ENCODE peak calls at places on chromosomes 4 and X, in seven cellular contexts. One of them, this sample, is unnamed.
A peak's percentile ranks its signal among the peaks of the same experiment; 100 is the strongest.

GRCh38 chr4:6342530-6343293 is 73.1 kb downstream of the WFS1 start:
- DNase-seq in activated T-cell treated with anti-CD3 and anti-CD28 coated beads, Interleukin-2, amount 50 U/mL, for 72 hours: no peak
- DNase-seq in hypothalamus: peak; percentile 42
- DNase-seq in epithelial cell of proximal tubule: no peak
- DNase-seq in epithelial cell of esophagus: no peak
- DNase-seq in NCI-H345: peak; percentile 64
- DNase-seq in CD8-positive, alpha-beta T cell: no peak
- DNase-seq in this sample: no peak

GRCh38 chrX:20514358-20514757 is 247.6 kb upstream of the RPS6KA3 start:
- DNase-seq in activated T-cell treated with anti-CD3 and anti-CD28 coated beads, Interleukin-2, amount 50 U/mL, for 72 hours: no peak
- DNase-seq in hypothalamus: no peak
- DNase-seq in epithelial cell of proximal tubule: peak; percentile 63
- DNase-seq in epithelial cell of esophagus: peak; percentile 69
- DNase-seq in NCI-H345: no peak
- DNase-seq in CD8-positive, alpha-beta T cell: no peak
- DNase-seq in this sample: no peak

GRCh38 chr4:90000995-90001394 is 106.3 kb downstream of the MMRN1 start:
- DNase-seq in activated T-cell treated with anti-CD3 and anti-CD28 coated beads, Interleukin-2, amount 50 U/mL, for 72 hours: no peak
- DNase-seq in hypothalamus: no peak
- DNase-seq in epithelial cell of proximal tubule: no peak
- DNase-seq in epithelial cell of esophagus: no peak
- DNase-seq in NCI-H345: no peak
- DNase-seq in CD8-positive, alpha-beta T cell: no peak
- DNase-seq in this sample: no peak

GRCh38 chr4:152540293-152540674 is 4.4 kb upstream of the FBXW7 start:
- DNase-seq in activated T-cell treated with anti-CD3 and anti-CD28 coated beads, Interleukin-2, amount 50 U/mL, for 72 hours: no peak
- DNase-seq in hypothalamus: no peak
- DNase-seq in epithelial cell of proximal tubule: no peak
- DNase-seq in epithelial cell of esophagus: no peak
- DNase-seq in NCI-H345: no peak
- DNase-seq in CD8-positive, alpha-beta T cell: no peak
- DNase-seq in this sample: no peak

GRCh38 chr4:55925235-55925634 is 23.5 kb upstream of the CEP135 start:
- DNase-seq in activated T-cell treated with anti-CD3 and anti-CD28 coated beads, Interleukin-2, amount 50 U/mL, for 72 hours: no peak
- DNase-seq in hypothalamus: no peak
- DNase-seq in epithelial cell of proximal tubule: no peak
- DNase-seq in epithelial cell of esophagus: no peak
- DNase-seq in NCI-H345: no peak
- DNase-seq in CD8-positive, alpha-beta T cell: no peak
- DNase-seq in this sample: no peak

GRCh38 chr4:113673450-113673849 is 88.1 kb downstream of the CAMK2D start:
- DNase-seq in activated T-cell treated with anti-CD3 and anti-CD28 coated beads, Interleukin-2, amount 50 U/mL, for 72 hours: peak; percentile 48
- DNase-seq in hypothalamus: peak; percentile 0
- DNase-seq in epithelial cell of proximal tubule: peak; percentile 13
- DNase-seq in epithelial cell of esophagus: peak; percentile 85
- DNase-seq in NCI-H345: peak; percentile 4
- DNase-seq in CD8-positive, alpha-beta T cell: peak; percentile 26
- DNase-seq in this sample: peak; percentile 24

GRCh38 chr4:39576268-39576667 is 49.0 kb upstream of the UGDH start:
- DNase-seq in activated T-cell treated with anti-CD3 and anti-CD28 coated beads, Interleukin-2, amount 50 U/mL, for 72 hours: peak; percentile 5
- DNase-seq in hypothalamus: no peak
- DNase-seq in epithelial cell of proximal tubule: no peak
- DNase-seq in epithelial cell of esophagus: no peak
- DNase-seq in NCI-H345: no peak
- DNase-seq in CD8-positive, alpha-beta T cell: no peak
- DNase-seq in this sample: no peak

GRCh38 chr4:6391852-6392188 is 80.6 kb downstream of the PPP2R2C start:
- DNase-seq in activated T-cell treated with anti-CD3 and anti-CD28 coated beads, Interleukin-2, amount 50 U/mL, for 72 hours: no peak
- DNase-seq in hypothalamus: no peak
- DNase-seq in epithelial cell of proximal tubule: no peak
- DNase-seq in epithelial cell of esophagus: peak; percentile 58
- DNase-seq in NCI-H345: no peak
- DNase-seq in CD8-positive, alpha-beta T cell: no peak
- DNase-seq in this sample: no peak

GRCh38 chrX:96929036-96929435 is 45.3 kb downstream of the RPA4 start:
- DNase-seq in activated T-cell treated with anti-CD3 and anti-CD28 coated beads, Interleukin-2, amount 50 U/mL, for 72 hours: no peak
- DNase-seq in hypothalamus: no peak
- DNase-seq in epithelial cell of proximal tubule: no peak
- DNase-seq in epithelial cell of esophagus: peak; percentile 64
- DNase-seq in NCI-H345: no peak
- DNase-seq in CD8-positive, alpha-beta T cell: no peak
- DNase-seq in this sample: no peak

GRCh38 chrX:120367390-120368100 is 5.7 kb downstream of the ATP1B4 start:
- DNase-seq in activated T-cell treated with anti-CD3 and anti-CD28 coated beads, Interleukin-2, amount 50 U/mL, for 72 hours: no peak
- DNase-seq in hypothalamus: no peak
- DNase-seq in epithelial cell of proximal tubule: no peak
- DNase-seq in epithelial cell of esophagus: no peak
- DNase-seq in NCI-H345: no peak
- DNase-seq in CD8-positive, alpha-beta T cell: no peak
- DNase-seq in this sample: no peak

GRCh38 chrX:46597774-46598173 is 24.2 kb downstream of the CHST7 start:
- DNase-seq in activated T-cell treated with anti-CD3 and anti-CD28 coated beads, Interleukin-2, amount 50 U/mL, for 72 hours: no peak
- DNase-seq in hypothalamus: no peak
- DNase-seq in epithelial cell of proximal tubule: no peak
- DNase-seq in epithelial cell of esophagus: no peak
- DNase-seq in NCI-H345: no peak
- DNase-seq in CD8-positive, alpha-beta T cell: no peak
- DNase-seq in this sample: no peak

GRCh38 chrX:20267924-20268701 is 1.4 kb upstream of the RPS6KA3 start:
- DNase-seq in activated T-cell treated with anti-CD3 and anti-CD28 coated beads, Interleukin-2, amount 50 U/mL, for 72 hours: peak; percentile 8
- DNase-seq in hypothalamus: peak; percentile 31
- DNase-seq in epithelial cell of proximal tubule: no peak
- DNase-seq in epithelial cell of esophagus: no peak
- DNase-seq in NCI-H345: no peak
- DNase-seq in CD8-positive, alpha-beta T cell: peak; percentile 20
- DNase-seq in this sample: peak; percentile 50

GRCh38 chr4:101367201-101367600 is 19.9 kb upstream of the PPP3CA start:
- DNase-seq in activated T-cell treated with anti-CD3 and anti-CD28 coated beads, Interleukin-2, amount 50 U/mL, for 72 hours: no peak
- DNase-seq in hypothalamus: no peak
- DNase-seq in epithelial cell of proximal tubule: peak; percentile 78
- DNase-seq in epithelial cell of esophagus: peak; percentile 90
- DNase-seq in NCI-H345: no peak
- DNase-seq in CD8-positive, alpha-beta T cell: no peak
- DNase-seq in this sample: no peak

GRCh38 chr4:55318135-55318534 is 27.9 kb upstream of the SRD5A3 start:
- DNase-seq in activated T-cell treated with anti-CD3 and anti-CD28 coated beads, Interleukin-2, amount 50 U/mL, for 72 hours: no peak
- DNase-seq in hypothalamus: no peak
- DNase-seq in epithelial cell of proximal tubule: no peak
- DNase-seq in epithelial cell of esophagus: peak; percentile 32
- DNase-seq in NCI-H345: no peak
- DNase-seq in CD8-positive, alpha-beta T cell: no peak
- DNase-seq in this sample: no peak

GRCh38 chr4:41281038-41281634 is 24.4 kb downstream of the UCHL1 start:
- DNase-seq in activated T-cell treated with anti-CD3 and anti-CD28 coated beads, Interleukin-2, amount 50 U/mL, for 72 hours: peak; percentile 55
- DNase-seq in hypothalamus: peak; percentile 2
- DNase-seq in epithelial cell of proximal tubule: peak; percentile 43
- DNase-seq in epithelial cell of esophagus: peak; percentile 80
- DNase-seq in NCI-H345: peak; percentile 72
- DNase-seq in CD8-positive, alpha-beta T cell: no peak
- DNase-seq in this sample: no peak

GRCh38 chrX:49260221-49260985 is 4.1 kb downstream of the FOXP3 start:
- DNase-seq in activated T-cell treated with anti-CD3 and anti-CD28 coated beads, Interleukin-2, amount 50 U/mL, for 72 hours: no peak
- DNase-seq in hypothalamus: no peak
- DNase-seq in epithelial cell of proximal tubule: no peak
- DNase-seq in epithelial cell of esophagus: no peak
- DNase-seq in NCI-H345: no peak
- DNase-seq in CD8-positive, alpha-beta T cell: no peak
- DNase-seq in this sample: no peak

GRCh38 chrX:111169141-111169540 is 73.2 kb downstream of the PAK3 start:
- DNase-seq in activated T-cell treated with anti-CD3 and anti-CD28 coated beads, Interleukin-2, amount 50 U/mL, for 72 hours: no peak
- DNase-seq in hypothalamus: no peak
- DNase-seq in epithelial cell of proximal tubule: no peak
- DNase-seq in epithelial cell of esophagus: peak; percentile 48
- DNase-seq in NCI-H345: no peak
- DNase-seq in CD8-positive, alpha-beta T cell: no peak
- DNase-seq in this sample: no peak

GRCh38 chr4:120850048-120850599 is 72.4 kb downstream of the PRDM5 start:
- DNase-seq in activated T-cell treated with anti-CD3 and anti-CD28 coated beads, Interleukin-2, amount 50 U/mL, for 72 hours: no peak
- DNase-seq in hypothalamus: no peak
- DNase-seq in epithelial cell of proximal tubule: no peak
- DNase-seq in epithelial cell of esophagus: no peak
- DNase-seq in NCI-H345: no peak
- DNase-seq in CD8-positive, alpha-beta T cell: no peak
- DNase-seq in this sample: no peak

GRCh38 chrX:124085063-124085462 is 123.6 kb downstream of the STAG2 start:
- DNase-seq in activated T-cell treated with anti-CD3 and anti-CD28 coated beads, Interleukin-2, amount 50 U/mL, for 72 hours: no peak
- DNase-seq in hypothalamus: no peak
- DNase-seq in epithelial cell of proximal tubule: no peak
- DNase-seq in epithelial cell of esophagus: no peak
- DNase-seq in NCI-H345: no peak
- DNase-seq in CD8-positive, alpha-beta T cell: no peak
- DNase-seq in this sample: no peak

GRCh38 chr4:38150021-38150671 is 189.9 kb downstream of the PTTG2 start:
- DNase-seq in activated T-cell treated with anti-CD3 and anti-CD28 coated beads, Interleukin-2, amount 50 U/mL, for 72 hours: no peak
- DNase-seq in hypothalamus: no peak
- DNase-seq in epithelial cell of proximal tubule: no peak
- DNase-seq in epithelial cell of esophagus: no peak
- DNase-seq in NCI-H345: no peak
- DNase-seq in CD8-positive, alpha-beta T cell: no peak
- DNase-seq in this sample: no peak

GRCh38 chrX:6989858-6990257 is 157.7 kb upstream of the STS start:
- DNase-seq in activated T-cell treated with anti-CD3 and anti-CD28 coated beads, Interleukin-2, amount 50 U/mL, for 72 hours: no peak
- DNase-seq in hypothalamus: no peak
- DNase-seq in epithelial cell of proximal tubule: no peak
- DNase-seq in epithelial cell of esophagus: peak; percentile 0
- DNase-seq in NCI-H345: no peak
- DNase-seq in CD8-positive, alpha-beta T cell: no peak
- DNase-seq in this sample: peak; percentile 7

GRCh38 chrX:34893741-34894140 is 48.9 kb upstream of the FAM47B start:
- DNase-seq in activated T-cell treated with anti-CD3 and anti-CD28 coated beads, Interleukin-2, amount 50 U/mL, for 72 hours: no peak
- DNase-seq in hypothalamus: no peak
- DNase-seq in epithelial cell of proximal tubule: no peak
- DNase-seq in epithelial cell of esophagus: peak; percentile 15
- DNase-seq in NCI-H345: no peak
- DNase-seq in CD8-positive, alpha-beta T cell: no peak
- DNase-seq in this sample: no peak

GRCh38 chrX:17039826-17040225 is 93.4 kb downstream of the REPS2 start:
- DNase-seq in activated T-cell treated with anti-CD3 and anti-CD28 coated beads, Interleukin-2, amount 50 U/mL, for 72 hours: no peak
- DNase-seq in hypothalamus: no peak
- DNase-seq in epithelial cell of proximal tubule: no peak
- DNase-seq in epithelial cell of esophagus: no peak
- DNase-seq in NCI-H345: no peak
- DNase-seq in CD8-positive, alpha-beta T cell: no peak
- DNase-seq in this sample: no peak

GRCh38 chr4:54498661-54499111 is 159.1 kb upstream of the KIT start:
- DNase-seq in activated T-cell treated with anti-CD3 and anti-CD28 coated beads, Interleukin-2, amount 50 U/mL, for 72 hours: no peak
- DNase-seq in hypothalamus: no peak
- DNase-seq in epithelial cell of proximal tubule: peak; percentile 39
- DNase-seq in epithelial cell of esophagus: peak; percentile 89
- DNase-seq in NCI-H345: no peak
- DNase-seq in CD8-positive, alpha-beta T cell: no peak
- DNase-seq in this sample: no peak

GRCh38 chrX:30301977-30302376 is 7.2 kb downstream of the NR0B1 start:
- DNase-seq in activated T-cell treated with anti-CD3 and anti-CD28 coated beads, Interleukin-2, amount 50 U/mL, for 72 hours: no peak
- DNase-seq in hypothalamus: no peak
- DNase-seq in epithelial cell of proximal tubule: no peak
- DNase-seq in epithelial cell of esophagus: peak; percentile 58
- DNase-seq in NCI-H345: no peak
- DNase-seq in CD8-positive, alpha-beta T cell: no peak
- DNase-seq in this sample: no peak

GRCh38 chr4:168475745-168476144 is 4.5 kb downstream of the DDX60L start:
- DNase-seq in activated T-cell treated with anti-CD3 and anti-CD28 coated beads, Interleukin-2, amount 50 U/mL, for 72 hours: no peak
- DNase-seq in hypothalamus: no peak
- DNase-seq in epithelial cell of proximal tubule: no peak
- DNase-seq in epithelial cell of esophagus: peak; percentile 65
- DNase-seq in NCI-H345: no peak
- DNase-seq in CD8-positive, alpha-beta T cell: peak; percentile 24
- DNase-seq in this sample: no peak